ENCODE peak calls at places on chromosomes 2 and 18, in five cellular contexts. E, N, X, F and A are unnamed samples.

GRCh38 chr18:71899707-71900483 is 644.2 kb downstream of the CBLN2 start:
- DNase-seq in N (no peak), E (no peak), X (no peak), F (peak), A (peak)

GRCh38 chr2:54468643-54469042 is 12.5 kb downstream of the SPTBN1 start:
- DNase-seq in F (no peak), E (no peak), N (no peak), X (no peak), A (no peak)

GRCh38 chr18:36284268-36284667 is 13.2 kb upstream of the FHOD3 start:
- DNase-seq in N (no peak), X (no peak), F (no peak), E (no peak), A (no peak)

GRCh38 chr2:20148841-20149702 is 75.9 kb downstream of the SDC1 start:
- DNase-seq in E (no peak), X (no peak), F (no peak), N (peak), A (peak)

GRCh38 chr2:82120120-82120519 is 1815.6 kb upstream of the LRRTM1 start:
- DNase-seq in N (peak), F (no peak), E (no peak), X (no peak), A (no peak)

GRCh38 chr18:44941519-44941918 is 260.8 kb downstream of the SETBP1 start:
- DNase-seq in X (no peak), F (no peak), E (no peak), N (no peak), A (no peak)

GRCh38 chr2:42369551-42370229 is 8.7 kb upstream of the COX7A2L start:
- DNase-seq in F (no peak), N (no peak), X (no peak), E (no peak), A (peak)

GRCh38 chr2:241540766-241541561 is 17.6 kb upstream of the BOK start:
- DNase-seq in X (peak), F (peak), N (peak), E (peak), A (no peak)

GRCh38 chr2:225920621-225921020 is 521.1 kb downstream of the NYAP2 start:
- DNase-seq in E (no peak), N (no peak), X (no peak), F (no peak), A (no peak)

GRCh38 chr2:67886423-67886822 is 176.4 kb downstream of the C1D start:
- DNase-seq in N (no peak), X (no peak), E (no peak), F (no peak), A (no peak)